ENCODE peak calls at places on chromosomes 13 and 19, in ten cellular contexts. N is GM23248; K is psoas muscle; Z is tibial nerve; T is heart right ventricle; J is stomach; Y is PC-3; P is PC-9; O is mucosa of descending colon; U is CD4-positive, CD25-positive, alpha-beta regulatory T cell. B is an unnamed sample.
A peak's percentile ranks its signal among the peaks of the same experiment; 100 is the strongest.

GRCh38 chr19:38691938-38692457 is 44.5 kb downstream of the ACTN4 start:
- DNase-seq in J (no peak), T (no peak), N (peak; percentile 97), Z (no peak), P (peak; percentile 87), Y (no peak), O (no peak), U (no peak), K (peak; percentile 85), B (no peak)

GRCh38 chr13:32902898-32903297 is 113.3 kb upstream of the KL start:
- DNase-seq in K (peak; percentile 84), N (peak; percentile 83), U (no peak), Z (peak; percentile 76), Y (no peak), J (peak; percentile 44), P (no peak), T (peak; percentile 81), O (peak; percentile 59), B (peak; percentile 91)

GRCh38 chr19:49463960-49464740 is 9.9 kb upstream of the FLT3LG start:
- DNase-seq in Z (no peak), N (no peak), U (no peak), Y (no peak), J (no peak), O (peak; percentile 25), T (no peak), K (no peak), P (no peak), B (no peak)

GRCh38 chr13:31310356-31310755 is 110.6 kb downstream of the B3GLCT start:
- DNase-seq in Z (no peak), K (no peak), J (no peak), N (no peak), T (no peak), U (no peak), Y (no peak), P (no peak), O (no peak), B (peak; percentile 6)

GRCh38 chr13:27336005-27336673 is 65.5 kb downstream of the RASL11A start:
- DNase-seq in J (no peak), K (no peak), O (no peak), P (no peak), N (peak; percentile 37), Z (no peak), T (no peak), U (no peak), Y (no peak), B (no peak)

GRCh38 chr19:17671906-17672305 is 16.2 kb downstream of the UNC13A start:
- DNase-seq in K (no peak), O (no peak), T (no peak), J (no peak), Z (no peak), N (peak; percentile 61), U (no peak), Y (peak; percentile 68), P (peak; percentile 52), B (peak; percentile 32)

GRCh38 chr13:31807090-31807541 is 67.8 kb downstream of the RXFP2 start:
- DNase-seq in J (no peak), P (no peak), Z (no peak), K (no peak), Y (no peak), T (no peak), O (no peak), U (peak; percentile 22), N (peak; percentile 85), B (no peak)

GRCh38 chr19:35743640-35744306 is 1.4 kb downstream of the U2AF1L4 start:
- DNase-seq in P (no peak), T (no peak), J (no peak), U (no peak), N (no peak), Z (no peak), K (no peak), Y (no peak), O (no peak), B (no peak)

GRCh38 chr19:53868091-53868891 is 608 bp downstream of the MYADM start:
- DNase-seq in N (peak; percentile 86), O (peak; percentile 77), Z (no peak), K (peak; percentile 81), P (peak; percentile 73), T (peak; percentile 59), J (peak; percentile 44), Y (peak; percentile 69), U (no peak), B (peak; percentile 83)

GRCh38 chr13:47816835-47817234 is 184.2 kb downstream of the SUCLA2 start:
- DNase-seq in K (no peak), J (no peak), N (no peak), U (no peak), T (no peak), O (no peak), P (no peak), Z (no peak), Y (no peak), B (no peak)

GRCh38 chr19:5154129-5154798 is 185.4 kb downstream of the KDM4B start:
- DNase-seq in N (peak; percentile 23), T (no peak), Y (peak; percentile 39), U (no peak), J (peak; percentile 52), K (no peak), Z (no peak), O (peak; percentile 67), P (no peak), B (peak; percentile 17)

GRCh38 chr13:59229401-59229800 is 934.3 kb downstream of the DIAPH3 start:
- DNase-seq in T (no peak), J (no peak), O (no peak), N (no peak), K (no peak), Y (no peak), Z (no peak), U (no peak), P (no peak), B (no peak)

GRCh38 chr19:574658-575526 is 2.5 kb downstream of the BSG start:
- DNase-seq in J (peak; percentile 69), K (no peak), U (no peak), P (peak; percentile 53), Z (no peak), T (peak; percentile 66), N (peak; percentile 68), Y (peak; percentile 47), O (peak; percentile 48), B (no peak)

DNA sequence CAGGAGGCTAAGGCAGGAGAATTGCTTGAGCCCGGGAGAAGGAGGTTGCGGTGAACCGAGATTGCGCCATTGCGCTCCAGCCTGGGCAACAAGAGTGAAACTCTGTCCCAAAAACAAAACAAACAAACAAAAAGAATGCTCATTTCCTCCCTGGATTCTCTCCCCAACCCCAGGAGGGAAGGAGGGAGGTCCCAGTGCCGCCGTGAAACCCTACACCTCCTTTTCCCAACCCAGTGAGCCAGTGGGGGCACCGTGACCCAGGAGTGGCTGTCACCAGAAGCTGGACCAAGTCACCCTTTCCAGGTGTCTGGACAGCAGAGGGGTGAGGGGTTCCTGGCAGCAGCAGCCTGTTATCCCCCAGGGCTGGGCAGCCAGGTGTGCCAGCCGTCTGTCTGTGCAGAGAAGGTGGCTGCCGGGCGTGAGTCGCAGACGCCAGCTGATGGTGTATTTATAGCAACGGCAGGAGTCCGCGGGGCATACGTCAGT is 23.5 kb downstream of the NFIC start:
- DNase-seq in N (peak; percentile 48), K (peak; percentile 82), O (no peak), Y (no peak), P (no peak), J (peak; percentile 35), Z (no peak), U (no peak), T (no peak), B (no peak)
- H3K4me3 ChIP-seq in N (no peak overlapping the region), K (peak overlapping the region; percentile 30), O (no peak overlapping the region), Y (no peak overlapping the region), P (no peak overlapping the region), J (no peak overlapping the region), Z (no peak overlapping the region), U (no peak overlapping the region), T (no peak overlapping the region), B (no peak overlapping the region)

DNA sequence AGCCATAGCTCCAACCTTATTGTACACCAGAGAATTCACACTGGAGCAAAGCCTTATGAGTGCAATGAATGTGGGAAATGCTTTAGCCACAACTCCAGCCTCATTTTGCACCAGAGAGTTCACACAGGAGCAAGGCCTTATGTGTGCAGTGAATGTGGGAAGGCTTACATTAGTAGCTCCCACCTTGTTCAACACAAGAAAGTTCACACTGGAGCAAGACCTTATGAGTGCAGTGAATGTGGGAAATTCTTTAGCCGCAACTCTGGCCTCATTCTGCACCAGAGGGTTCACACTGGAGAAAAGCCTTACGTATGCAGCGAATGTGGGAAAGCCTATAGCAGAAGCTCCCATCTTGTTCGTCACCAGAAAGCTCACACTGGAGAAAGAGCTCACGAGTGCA is 5.9 kb upstream of the TRAPPC2B start:
- DNase-seq in N (no peak), O (no peak), Z (no peak), Y (no peak), T (no peak), P (no peak), U (no peak), J (no peak), K (no peak), B (no peak)
- H3K9me3 ChIP-seq in N (no peaks in the 10 kb centered on the region), O (peaks cover 86% of the 10 kb centered on the region), Z (peaks cover 69% of the 10 kb centered on the region), Y (no peaks in the 10 kb centered on the region), T (no peaks in the 10 kb centered on the region), P (peaks cover 8% of the 10 kb centered on the region), U (peaks cover 74% of the 10 kb centered on the region), J (peaks cover 97% of the 10 kb centered on the region), K (peaks cover 18% of the 10 kb centered on the region), B (peaks cover 19% of the 10 kb centered on the region)

GRCh38 chr19:16367269-16367683 is 42.6 kb downstream of the KLF2 start:
- DNase-seq in Z (no peak), N (no peak), U (peak; percentile 85), K (peak; percentile 54), T (no peak), J (no peak), O (no peak), P (no peak), Y (no peak), B (no peak)

GRCh38 chr19:16365300-16365996 is 40.8 kb downstream of the KLF2 start:
- DNase-seq in O (no peak), Z (no peak), Y (no peak), K (peak; percentile 40), J (no peak), N (no peak), U (no peak), P (no peak), T (no peak), B (no peak)

GRCh38 chr19:16364231-16364865 is 39.7 kb downstream of the KLF2 start:
- DNase-seq in K (no peak), P (no peak), T (no peak), Z (no peak), N (no peak), J (no peak), Y (no peak), U (no peak), O (no peak), B (no peak)

GRCh38 chr19:16366433-16367268 is 42.0 kb downstream of the KLF2 start:
- DNase-seq in K (peak; percentile 65), P (no peak), Z (no peak), Y (no peak), U (peak; percentile 79), O (no peak), T (no peak), J (no peak), N (no peak), B (no peak)

GRCh38 chr19:16366056-16366432 is 41.4 kb downstream of the KLF2 start:
- DNase-seq in K (peak; percentile 33), P (no peak), N (no peak), Y (no peak), O (no peak), U (no peak), Z (no peak), J (no peak), T (no peak), B (no peak)
- H3K4me3 ChIP-seq in K (peak overlapping the region; percentile 30), P (no peak overlapping the region), N (no peak overlapping the region), Y (no peak overlapping the region), O (no peak overlapping the region), U (peak overlapping the region; percentile 82), Z (no peak overlapping the region), J (no peak overlapping the region), T (no peak overlapping the region), B (no peak overlapping the region)

GRCh38 chr19:15616627-15617270 is 1.7 kb downstream of the CYP4F8 start:
- DNase-seq in T (no peak), Z (no peak), K (no peak), P (peak; percentile 77), N (no peak), Y (no peak), U (no peak), O (no peak), J (no peak), B (no peak)
- H3K9me3 ChIP-seq in T (no peaks in the 10 kb centered on the region), Z (no peaks in the 10 kb centered on the region), K (no peaks in the 10 kb centered on the region), P (no peaks in the 10 kb centered on the region), N (no peaks in the 10 kb centered on the region), Y (no peaks in the 10 kb centered on the region), U (no peaks in the 10 kb centered on the region), O (no peaks in the 10 kb centered on the region), J (no peaks in the 10 kb centered on the region), B (no peaks in the 10 kb centered on the region)

B was measured in MG63.